ENCODE peak calls at places on chromosomes 2 and 18, in seven cellular contexts. I is adrenal gland, V is NB4, W is tibial nerve, G is transverse colon, L is heart left ventricle, H is HCT116. T is an unnamed sample.

GRCh38 chr2:99602475-99602874 is 112.7 kb upstream of the REV1 start:
- DNase-seq in I (no peak), V (no peak), W (no peak), G (no peak), L (no peak), H (no peak), T (no peak)

GRCh38 chr2:77013457-77013856 is 508.7 kb downstream of the LRRTM4 start:
- DNase-seq in I (no peak), V (no peak), W (no peak), G (no peak), L (no peak), H (no peak), T (no peak)

GRCh38 chr2:47891369-47892337 is 14.6 kb downstream of the FBXO11 start:
- DNase-seq in I (no peak), V (no peak), W (no peak), G (no peak), L (no peak), H (no peak), T (no peak)

GRCh38 chr2:157246212-157247067 is 11.1 kb upstream of the GALNT5 start:
- DNase-seq in I (no peak), V (no peak), W (no peak), G (no peak), L (no peak), H (peak), T (no peak)

GRCh38 chr2:185219981-185220380 is 518.6 kb upstream of the FSIP2 start:
- DNase-seq in I (no peak), V (no peak), W (no peak), G (no peak), L (no peak), H (no peak), T (no peak)

GRCh38 chr18:24514439-24514838 is 54.0 kb downstream of the HRH4 start:
- DNase-seq in I (no peak), V (peak), W (no peak), G (no peak), L (no peak), H (peak), T (peak)

GRCh38 chr18:26454192-26454591 is 94.2 kb downstream of the KCTD1 start:
- DNase-seq in I (no peak), V (no peak), W (no peak), G (no peak), L (no peak), H (no peak), T (no peak)

GRCh38 chr18:67192535-67192934 is 324.0 kb downstream of the DSEL start:
- DNase-seq in I (no peak), V (no peak), W (no peak), G (no peak), L (no peak), H (no peak), T (no peak)

GRCh38 chr18:4004176-4004829 is 450.8 kb downstream of the DLGAP1 start:
- DNase-seq in I (no peak), V (no peak), W (no peak), G (no peak), L (no peak), H (peak), T (no peak)

GRCh38 chr18:58362027-58362575 is 266.8 kb downstream of the ALPK2 start:
- DNase-seq in I (no peak), V (no peak), W (peak), G (no peak), L (no peak), H (no peak), T (no peak)

GRCh38 chr2:43541165-43541564 is 54.7 kb downstream of the THADA start:
- DNase-seq in I (no peak), V (no peak), W (no peak), G (no peak), L (no peak), H (no peak), T (no peak)

GRCh38 chr2:66853585-66853984 is 418.7 kb downstream of the MEIS1 start:
- DNase-seq in I (peak), V (no peak), W (no peak), G (peak), L (no peak), H (no peak), T (no peak)

GRCh38 chr2:128374711-128375413 is 56.2 kb upstream of the HS6ST1 start:
- DNase-seq in I (no peak), V (no peak), W (no peak), G (no peak), L (no peak), H (no peak), T (no peak)

GRCh38 chr2:101119431-101119830 is 31.8 kb downstream of the TBC1D8 start:
- DNase-seq in I (peak), V (no peak), W (no peak), G (no peak), L (no peak), H (no peak), T (no peak)

GRCh38 chr2:236642584-236643291 is 73.1 kb downstream of the ACKR3 start:
- DNase-seq in I (peak), V (no peak), W (peak), G (peak), L (peak), H (no peak), T (no peak)

GRCh38 chr2:239152239-239152915 is 248.4 kb downstream of the HDAC4 start:
- DNase-seq in I (peak), V (no peak), W (no peak), G (no peak), L (no peak), H (no peak), T (no peak)

GRCh38 chr2:208793434-208793833 is 386.8 kb downstream of the PTH2R start:
- DNase-seq in I (no peak), V (no peak), W (no peak), G (no peak), L (no peak), H (no peak), T (no peak)

GRCh38 chr2:169892951-169893350 is 65.7 kb downstream of the UBR3 start:
- DNase-seq in I (no peak), V (no peak), W (no peak), G (no peak), L (no peak), H (no peak), T (no peak)

GRCh38 chr2:37832590-37833197 is 92.4 kb upstream of the RMDN2 start:
- DNase-seq in I (peak), V (peak), W (peak), G (peak), L (peak), H (peak), T (peak)
- TF ChIP-seq POLR2A in I (no peak), V (no peak), W (no peak), G (no peak), L (no peak), H (no peak), T (no peak)

GRCh38 chr2:227717687-227718567 is at the start of gene SLC19A3:
- DNase-seq in I (peak), V (no peak), W (peak), G (peak), L (peak), H (no peak), T (no peak)
- TF ChIP-seq POLR2A in I (no peak), V (no peak), W (no peak), G (no peak), L (no peak), H (no peak), T (no peak)

GRCh38 chr2:210620456-210620855 is 64.1 kb downstream of the CPS1 start:
- DNase-seq in I (no peak), V (no peak), W (no peak), G (no peak), L (no peak), H (no peak), T (no peak)
- TF ChIP-seq POLR2A in I (no peak), V (no peak), W (no peak), G (no peak), L (no peak), H (no peak), T (no peak)

DNA sequence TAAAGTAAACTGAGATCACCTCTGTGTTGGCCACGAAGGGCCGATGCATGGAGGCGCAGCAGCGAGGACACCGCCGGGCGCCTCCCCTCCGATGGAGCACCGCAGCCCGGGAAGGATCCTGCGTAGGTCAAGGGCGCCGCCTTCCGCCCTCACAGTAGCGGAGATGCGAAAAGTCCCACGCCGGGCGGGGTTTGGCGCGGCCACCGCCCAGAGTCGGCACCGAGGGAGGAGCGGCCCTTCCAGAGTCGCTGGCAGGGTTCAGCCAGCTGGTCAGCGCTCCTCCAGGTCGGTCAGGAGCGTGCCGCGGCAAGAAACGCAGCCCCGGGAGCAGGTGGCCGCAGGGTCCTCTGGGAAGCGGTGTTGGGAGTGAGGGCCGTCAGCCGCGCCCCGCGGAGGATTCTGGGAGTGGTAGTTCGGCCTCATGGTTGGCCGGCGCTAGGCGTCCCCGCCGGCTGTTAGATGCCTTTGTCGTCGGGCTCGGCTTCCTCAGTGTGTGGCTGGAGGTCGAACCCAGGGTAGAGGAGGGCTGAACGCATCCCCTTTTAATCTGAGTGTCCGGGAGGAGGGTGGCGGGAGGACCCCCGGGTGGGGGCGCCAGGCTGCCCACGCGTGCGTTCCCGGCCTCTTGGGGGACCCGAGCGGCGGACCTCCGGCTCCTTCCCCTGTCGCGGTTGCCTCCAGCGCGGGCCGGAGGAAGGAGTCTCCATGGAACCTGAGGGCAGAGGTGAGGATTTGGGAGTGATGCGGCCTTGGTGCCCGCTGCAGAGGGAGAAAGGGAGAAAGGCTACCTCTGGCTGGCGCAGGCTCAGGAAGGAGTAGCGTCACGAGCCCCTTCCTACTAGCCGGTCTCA is at the start of gene ZNF892:
- DNase-seq in I (peak), V (peak), W (peak), G (peak), L (peak), H (peak), T (peak)
- TF ChIP-seq POLR2A in I (peak), V (no peak), W (peak), G (peak), L (peak), H (no peak), T (peak)

DNA sequence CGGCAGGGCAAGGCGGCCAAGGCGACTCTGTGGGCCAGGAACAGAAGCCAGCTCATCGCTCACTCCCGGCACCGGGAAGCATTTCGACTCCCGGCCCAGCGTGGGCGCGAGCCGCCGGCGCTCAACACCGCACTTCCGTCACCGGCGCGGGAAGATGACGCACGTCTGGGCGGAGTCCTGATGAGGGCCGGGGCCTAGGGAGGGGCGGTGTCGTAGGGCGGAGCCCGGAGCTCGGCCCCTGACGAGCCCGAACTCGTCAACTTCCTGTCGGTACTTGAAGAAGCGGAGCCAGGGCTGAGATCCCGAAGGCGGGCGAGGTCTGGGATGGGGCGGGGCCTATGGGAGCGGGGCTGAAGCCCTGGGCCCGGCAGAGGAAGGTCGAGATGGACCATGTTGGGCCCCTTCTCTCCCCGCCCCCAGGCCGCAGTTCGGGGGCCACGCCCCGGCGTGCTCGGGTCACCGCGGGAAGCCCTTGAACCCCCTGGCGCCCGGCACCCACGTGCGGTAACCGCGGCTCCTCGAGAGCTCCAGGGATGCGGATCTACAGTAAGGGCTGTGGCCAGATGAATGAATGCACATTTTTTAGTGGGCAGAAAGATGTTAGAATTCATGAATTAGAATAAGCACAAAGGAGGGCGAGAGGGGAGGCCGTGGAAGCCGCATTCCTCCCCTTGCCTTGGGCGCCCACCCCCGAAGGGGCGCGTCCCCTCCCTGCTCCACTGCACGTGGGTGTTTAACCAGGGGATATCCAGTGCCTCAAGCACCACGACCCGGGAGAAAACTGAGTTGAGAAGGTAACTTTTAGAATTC is at the start of gene RNASEH1:
- DNase-seq in I (peak), V (peak), W (peak), G (peak), L (peak), H (peak), T (peak)
- TF ChIP-seq POLR2A in I (peak), V (peak), W (peak), G (peak), L (peak), H (no peak), T (peak)

DNA sequence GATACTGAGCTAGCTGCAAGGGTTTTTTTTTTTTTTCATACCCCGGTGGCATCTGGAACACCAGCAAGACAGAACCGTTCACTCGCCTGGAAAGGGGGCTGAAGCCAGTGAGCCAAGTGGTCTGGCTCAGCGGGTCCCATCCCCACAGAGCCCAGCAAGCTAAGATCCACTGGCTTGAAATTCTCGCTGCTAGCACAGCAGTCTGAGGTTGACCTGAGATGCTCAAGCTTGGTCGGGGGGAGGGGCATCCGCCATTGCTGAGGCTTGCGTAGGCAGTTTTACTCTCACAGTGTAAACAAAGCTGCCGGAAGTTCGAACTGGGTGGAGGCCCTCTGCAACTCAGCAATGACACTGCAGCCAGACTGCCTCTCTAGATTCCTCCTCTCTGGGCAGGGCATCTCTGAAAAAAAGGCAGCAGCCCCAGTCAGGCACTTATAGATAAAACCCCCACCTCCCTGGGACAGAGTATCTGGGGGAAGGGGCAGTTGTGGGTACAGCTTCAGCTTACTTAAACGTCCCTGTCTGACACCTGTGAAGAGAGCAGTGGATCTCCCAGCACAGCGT is 5.1 kb upstream of the MIB1 start:
- DNase-seq in I (peak), V (no peak), W (no peak), G (peak), L (peak), H (no peak), T (peak)
- TF ChIP-seq POLR2A in I (no peak), V (no peak), W (no peak), G (peak), L (no peak), H (no peak), T (no peak)

GRCh38 chr2:218272531-218273212 is 2.4 kb downstream of the PNKD start:
- DNase-seq in I (peak), V (peak), W (peak), G (peak), L (peak), H (peak), T (peak)
- TF ChIP-seq POLR2A in I (no peak), V (no peak), W (no peak), G (peak), L (peak), H (no peak), T (peak)

GRCh38 chr2:28344756-28345291 is 47.8 kb upstream of the FOSL2 start:
- DNase-seq in I (no peak), V (no peak), W (no peak), G (no peak), L (no peak), H (no peak), T (no peak)
- TF ChIP-seq POLR2A in I (no peak), V (no peak), W (no peak), G (no peak), L (no peak), H (no peak), T (no peak)